ENCODE peak calls at places on chromosomes 1 and 21, in eight cellular contexts. N, B, E, T, J, S, Z and L are unnamed samples.

GRCh38 chr1:24191860-24192259 is 4.8 kb upstream of the IFNLR1 start:
- DNase-seq in T (no peak), E (no peak), J (no peak), B (no peak), S (no peak), Z (peak; percentile 20), N (no peak), L (no peak)

GRCh38 chr1:248098529-248098928 is 3.5 kb downstream of the OR2L13 start:
- DNase-seq in T (no peak), S (no peak), J (no peak), B (no peak), N (no peak), E (no peak), Z (no peak), L (no peak)

GRCh38 chr1:59926381-59927243 is at the start of gene CYP2J2:
- DNase-seq in E (no peak), J (peak; percentile 49), Z (peak; percentile 31), B (no peak), T (peak; percentile 88), S (peak; percentile 31), N (peak; percentile 50), L (no peak)

GRCh38 chr1:42934541-42935312 is 23.9 kb downstream of the SLC2A1 start:
- DNase-seq in T (peak; percentile 25), S (no peak), N (no peak), J (peak; percentile 16), E (no peak), B (no peak), Z (no peak), L (no peak)

GRCh38 chr1:1144122-1144842 is 28.4 kb upstream of the C1orf159 start:
- DNase-seq in J (peak; percentile 56), B (no peak), N (peak; percentile 62), Z (peak; percentile 44), E (no peak), S (no peak), T (no peak), L (no peak)

GRCh38 chr1:91124290-91124975 is 102.6 kb upstream of the ZNF644 start:
- DNase-seq in N (no peak), B (no peak), S (no peak), E (no peak), J (no peak), Z (no peak), T (no peak), L (no peak)

GRCh38 chr1:200892958-200893357 is 1.7 kb upstream of the INAVA start:
- DNase-seq in B (no peak), J (no peak), S (no peak), T (no peak), N (no peak), E (no peak), Z (no peak), L (no peak)

GRCh38 chr1:153533689-153534201 is 2.0 kb downstream of the S100A6 start:
- DNase-seq in T (no peak), E (peak; percentile 84), S (no peak), J (no peak), B (no peak), Z (no peak), N (no peak), L (peak; percentile 87)

GRCh38 chr21:44704636-44705001 is 6.8 kb downstream of the TSPEAR start:
- DNase-seq in T (no peak), S (no peak), B (no peak), E (no peak), N (no peak), J (no peak), Z (no peak), L (no peak)

GRCh38 chr1:85203573-85204169 is 2.9 kb upstream of the SYDE2 start:
- DNase-seq in Z (no peak), J (no peak), S (no peak), T (no peak), E (no peak), N (no peak), B (no peak), L (peak; percentile 15)

GRCh38 chr1:115753830-115754229 is 14.7 kb downstream of the CASQ2 start:
- DNase-seq in S (no peak), Z (no peak), J (peak; percentile 56), E (no peak), N (no peak), T (no peak), B (no peak), L (no peak)

GRCh38 chr1:158434755-158435154 is 8.7 kb upstream of the OR10K2 start:
- DNase-seq in T (no peak), B (no peak), J (no peak), S (no peak), N (no peak), E (no peak), Z (no peak), L (no peak)

GRCh38 chr1:201622353-201622752 is 83.4 kb downstream of the NAV1 start:
- DNase-seq in B (no peak), E (no peak), J (no peak), T (no peak), N (no peak), S (no peak), Z (no peak), L (no peak)

GRCh38 chr1:54310439-54311328 is 95.5 kb downstream of the SSBP3 start:
- DNase-seq in N (no peak), J (peak; percentile 89), B (no peak), S (peak; percentile 55), Z (no peak), E (no peak), T (peak; percentile 72), L (no peak)

GRCh38 chr21:44765231-44766013 is 36.2 kb downstream of the UBE2G2 start:
- DNase-seq in B (no peak), E (no peak), N (peak; percentile 38), T (no peak), J (no peak), S (no peak), Z (peak; percentile 8), L (no peak)

GRCh38 chr1:239308701-239309333 is 77.6 kb upstream of the CHRM3 start:
- DNase-seq in B (no peak), Z (peak; percentile 3), T (peak; percentile 47), S (no peak), J (peak; percentile 64), E (no peak), N (peak; percentile 12), L (no peak)

GRCh38 chr1:38502772-38503171 is 356.8 kb downstream of the RRAGC start:
- DNase-seq in E (no peak), J (peak; percentile 91), T (no peak), S (no peak), B (no peak), N (no peak), Z (no peak), L (no peak)

GRCh38 chr1:219383273-219383672 is 209.6 kb downstream of the LYPLAL1 start:
- DNase-seq in E (no peak), S (no peak), J (no peak), Z (no peak), N (no peak), B (no peak), T (no peak), L (no peak)

GRCh38 chr1:111361761-111362160 is 65.8 kb downstream of the OVGP1 start:
- DNase-seq in N (no peak), S (no peak), E (no peak), T (no peak), J (no peak), Z (no peak), B (no peak), L (no peak)

GRCh38 chr21:45635271-45636151 is 8.0 kb upstream of the PCBP3 start:
- DNase-seq in T (no peak), J (no peak), E (no peak), N (no peak), Z (no peak), B (no peak), S (no peak), L (no peak)

GRCh38 chr1:20233394-20233793 is 47.1 kb upstream of the PLA2G2C start:
- DNase-seq in T (no peak), J (no peak), N (no peak), S (no peak), E (no peak), Z (no peak), B (no peak), L (no peak)

GRCh38 chr1:165943198-165943597 is 115.8 kb downstream of the UCK2 start:
- DNase-seq in E (no peak), Z (no peak), T (no peak), B (no peak), J (no peak), S (no peak), N (no peak), L (no peak)

GRCh38 chr1:30752651-30752908 is 5.0 kb downstream of the LAPTM5 start:
- DNase-seq in Z (no peak), N (no peak), S (no peak), J (no peak), E (no peak), B (no peak), T (no peak), L (no peak)

GRCh38 chr1:19463204-19463803 is 22.0 kb downstream of the CAPZB start:
- DNase-seq in N (peak; percentile 66), Z (no peak), E (no peak), T (no peak), S (no peak), J (no peak), B (no peak), L (no peak)

GRCh38 chr1:25566186-25566729 is 22.9 kb downstream of the LDLRAP1 start:
- DNase-seq in E (no peak), S (no peak), Z (no peak), J (no peak), N (no peak), T (no peak), B (no peak), L (no peak)

GRCh38 chr1:181101581-181102226 is 13.2 kb downstream of the IER5 start:
- DNase-seq in E (no peak), Z (no peak), B (no peak), T (no peak), N (no peak), J (peak; percentile 85), S (no peak), L (no peak)

GRCh38 chr1:244163861-244164562 is 112.9 kb downstream of the ZBTB18 start:
- DNase-seq in J (peak; percentile 58), B (no peak), E (peak; percentile 82), N (no peak), T (no peak), Z (no peak), S (no peak), L (peak; percentile 82)

GRCh38 chr1:16114527-16115467 is 41.1 kb downstream of the EPHA2 start:
- DNase-seq in Z (no peak), T (no peak), J (no peak), E (no peak), N (no peak), S (no peak), B (no peak), L (no peak)

GRCh38 chr1:207745285-207745684 is 6.6 kb upstream of the CD46 start:
- DNase-seq in S (no peak), B (no peak), T (no peak), J (no peak), N (no peak), E (no peak), Z (no peak), L (no peak)

GRCh38 chr21:30044447-30045064 is 104.8 kb upstream of the GRIK1 start:
- DNase-seq in T (no peak), J (no peak), N (peak; percentile 2), Z (no peak), E (no peak), B (no peak), S (peak; percentile 2), L (peak; percentile 4)

GRCh38 chr1:149888999-149889289 is 10.4 kb upstream of the BOLA1 start:
- DNase-seq in Z (no peak), T (no peak), N (no peak), S (no peak), J (no peak), B (no peak), E (no peak), L (no peak)

GRCh38 chr1:100950311-100950710 is 54.4 kb downstream of the SLC30A7 start:
- DNase-seq in Z (no peak), T (no peak), J (no peak), B (no peak), E (no peak), S (no peak), N (no peak), L (no peak)

GRCh38 chr1:240385551-240385950 is 226.4 kb downstream of the GREM2 start:
- DNase-seq in T (no peak), J (no peak), B (no peak), S (no peak), N (no peak), Z (no peak), E (no peak), L (no peak)

GRCh38 chr1:65198095-65198494 is 50.1 kb downstream of the AK4 start:
- DNase-seq in E (no peak), N (no peak), J (no peak), T (no peak), Z (no peak), B (no peak), S (no peak), L (no peak)